ENCODE peak calls at places on chromosomes 1 and 21, in nine cellular contexts. One of them, this sample, is unnamed.

GRCh38 chr1:203475012-203475981 is at the start of gene PRELP:
- DNase-seq in Calu3: no peak
- DNase-seq in uterus: peak
- DNase-seq in CD8-positive, alpha-beta T cell: no peak
- DNase-seq in GM20000: no peak
- DNase-seq in foreskin fibroblast: no peak
- DNase-seq in keratinocyte: peak
- DNase-seq in psoas muscle: peak
- DNase-seq in ovary: peak
- DNase-seq in this sample: no peak

GRCh38 chr1:205293350-205294074 is 28.0 kb downstream of the NUAK2 start:
- DNase-seq in foreskin fibroblast: no peak
- DNase-seq in ovary: no peak
- DNase-seq in Calu3: no peak
- DNase-seq in GM20000: no peak
- DNase-seq in uterus: no peak
- DNase-seq in keratinocyte: no peak
- DNase-seq in psoas muscle: no peak
- DNase-seq in CD8-positive, alpha-beta T cell: no peak
- DNase-seq in this sample: no peak

GRCh38 chr1:202058001-202058908 is 47.9 kb downstream of the ELF3 start:
- DNase-seq in Calu3: peak
- DNase-seq in keratinocyte: no peak
- DNase-seq in ovary: no peak
- DNase-seq in GM20000: no peak
- DNase-seq in psoas muscle: no peak
- DNase-seq in CD8-positive, alpha-beta T cell: no peak
- DNase-seq in foreskin fibroblast: no peak
- DNase-seq in uterus: no peak
- DNase-seq in this sample: peak

GRCh38 chr1:22077728-22078127 is 25.2 kb downstream of the CDC42 start:
- DNase-seq in CD8-positive, alpha-beta T cell: no peak
- DNase-seq in uterus: no peak
- DNase-seq in foreskin fibroblast: no peak
- DNase-seq in psoas muscle: no peak
- DNase-seq in GM20000: no peak
- DNase-seq in Calu3: no peak
- DNase-seq in keratinocyte: no peak
- DNase-seq in ovary: no peak
- DNase-seq in this sample: no peak

GRCh38 chr1:28126778-28127430 is 38.5 kb upstream of the EYA3 start:
- DNase-seq in psoas muscle: no peak
- DNase-seq in GM20000: no peak
- DNase-seq in foreskin fibroblast: no peak
- DNase-seq in uterus: no peak
- DNase-seq in Calu3: no peak
- DNase-seq in CD8-positive, alpha-beta T cell: no peak
- DNase-seq in keratinocyte: no peak
- DNase-seq in ovary: no peak
- DNase-seq in this sample: no peak

GRCh38 chr1:245211035-245211749 is 56.4 kb downstream of the KIF26B start:
- DNase-seq in psoas muscle: no peak
- DNase-seq in foreskin fibroblast: no peak
- DNase-seq in ovary: no peak
- DNase-seq in GM20000: no peak
- DNase-seq in uterus: no peak
- DNase-seq in keratinocyte: no peak
- DNase-seq in Calu3: no peak
- DNase-seq in CD8-positive, alpha-beta T cell: no peak
- DNase-seq in this sample: no peak

GRCh38 chr1:226912587-226913176 is 27.4 kb upstream of the COQ8A start:
- DNase-seq in ovary: peak
- DNase-seq in uterus: no peak
- DNase-seq in keratinocyte: no peak
- DNase-seq in Calu3: peak
- DNase-seq in CD8-positive, alpha-beta T cell: peak
- DNase-seq in GM20000: peak
- DNase-seq in foreskin fibroblast: no peak
- DNase-seq in psoas muscle: peak
- DNase-seq in this sample: peak

GRCh38 chr1:154624756-154625643 is 17.0 kb upstream of the ADAR start:
- DNase-seq in uterus: no peak
- DNase-seq in ovary: no peak
- DNase-seq in GM20000: no peak
- DNase-seq in foreskin fibroblast: peak
- DNase-seq in keratinocyte: no peak
- DNase-seq in psoas muscle: no peak
- DNase-seq in CD8-positive, alpha-beta T cell: no peak
- DNase-seq in Calu3: no peak
- DNase-seq in this sample: no peak

GRCh38 chr1:39387452-39387851 is 104.0 kb upstream of the BMP8A start:
- DNase-seq in uterus: no peak
- DNase-seq in psoas muscle: no peak
- DNase-seq in ovary: no peak
- DNase-seq in foreskin fibroblast: peak
- DNase-seq in keratinocyte: no peak
- DNase-seq in Calu3: peak
- DNase-seq in GM20000: no peak
- DNase-seq in CD8-positive, alpha-beta T cell: no peak
- DNase-seq in this sample: no peak

GRCh38 chr1:10424034-10424433 is 6.2 kb upstream of the CENPS start:
- DNase-seq in psoas muscle: peak
- DNase-seq in GM20000: no peak
- DNase-seq in uterus: no peak
- DNase-seq in ovary: peak
- DNase-seq in keratinocyte: no peak
- DNase-seq in CD8-positive, alpha-beta T cell: no peak
- DNase-seq in foreskin fibroblast: peak
- DNase-seq in Calu3: no peak
- DNase-seq in this sample: no peak

GRCh38 chr1:171221665-171222591 is 26.4 kb upstream of the FMO1 start:
- DNase-seq in CD8-positive, alpha-beta T cell: no peak
- DNase-seq in ovary: peak
- DNase-seq in uterus: no peak
- DNase-seq in keratinocyte: no peak
- DNase-seq in GM20000: no peak
- DNase-seq in foreskin fibroblast: no peak
- DNase-seq in Calu3: no peak
- DNase-seq in psoas muscle: no peak
- DNase-seq in this sample: no peak

GRCh38 chr1:51433269-51433971 is 85.6 kb downstream of the EPS15 start:
- DNase-seq in foreskin fibroblast: no peak
- DNase-seq in GM20000: no peak
- DNase-seq in ovary: no peak
- DNase-seq in uterus: no peak
- DNase-seq in CD8-positive, alpha-beta T cell: no peak
- DNase-seq in Calu3: no peak
- DNase-seq in keratinocyte: no peak
- DNase-seq in psoas muscle: no peak
- DNase-seq in this sample: no peak

GRCh38 chr1:16235347-16235746 is 1.6 kb downstream of the CPLANE2 start:
- DNase-seq in ovary: no peak
- DNase-seq in psoas muscle: no peak
- DNase-seq in uterus: no peak
- DNase-seq in foreskin fibroblast: no peak
- DNase-seq in keratinocyte: no peak
- DNase-seq in CD8-positive, alpha-beta T cell: no peak
- DNase-seq in Calu3: no peak
- DNase-seq in GM20000: no peak
- DNase-seq in this sample: no peak

DNA sequence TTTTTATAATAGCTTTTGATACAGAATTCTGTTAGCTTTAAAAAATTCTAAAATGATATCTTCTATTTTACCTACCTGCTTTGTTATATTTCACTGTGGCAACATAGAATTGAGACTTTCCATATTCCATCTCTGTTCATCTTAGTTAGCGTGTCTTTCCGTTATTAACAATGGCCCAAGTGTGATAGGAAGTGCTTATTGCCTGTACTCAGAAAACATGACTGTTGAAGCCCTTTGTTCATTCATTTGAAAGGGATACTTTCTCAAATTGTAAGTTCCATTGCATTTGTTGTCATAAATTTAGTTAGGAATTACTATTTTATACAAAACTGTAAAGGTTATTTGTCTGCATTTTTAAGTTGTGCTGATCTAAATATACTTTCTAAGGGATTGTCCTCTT is 73.1 kb downstream of the LAMC1 start:
- DNase-seq in psoas muscle: no peak
- DNase-seq in keratinocyte: no peak
- DNase-seq in Calu3: no peak
- DNase-seq in foreskin fibroblast: no peak
- DNase-seq in uterus: no peak
- DNase-seq in ovary: no peak
- DNase-seq in CD8-positive, alpha-beta T cell: no peak
- DNase-seq in GM20000: no peak
- DNase-seq in this sample: no peak
- TF ChIP-seq CTCF in psoas muscle: no peak
- TF ChIP-seq CTCF in keratinocyte: no peak
- TF ChIP-seq CTCF in Calu3: no peak
- TF ChIP-seq CTCF in foreskin fibroblast: no peak
- TF ChIP-seq CTCF in uterus: no peak
- TF ChIP-seq CTCF in ovary: no peak
- TF ChIP-seq CTCF in CD8-positive, alpha-beta T cell: no peak
- TF ChIP-seq CTCF in GM20000: no peak
- TF ChIP-seq CTCF in this sample: no peak

DNA sequence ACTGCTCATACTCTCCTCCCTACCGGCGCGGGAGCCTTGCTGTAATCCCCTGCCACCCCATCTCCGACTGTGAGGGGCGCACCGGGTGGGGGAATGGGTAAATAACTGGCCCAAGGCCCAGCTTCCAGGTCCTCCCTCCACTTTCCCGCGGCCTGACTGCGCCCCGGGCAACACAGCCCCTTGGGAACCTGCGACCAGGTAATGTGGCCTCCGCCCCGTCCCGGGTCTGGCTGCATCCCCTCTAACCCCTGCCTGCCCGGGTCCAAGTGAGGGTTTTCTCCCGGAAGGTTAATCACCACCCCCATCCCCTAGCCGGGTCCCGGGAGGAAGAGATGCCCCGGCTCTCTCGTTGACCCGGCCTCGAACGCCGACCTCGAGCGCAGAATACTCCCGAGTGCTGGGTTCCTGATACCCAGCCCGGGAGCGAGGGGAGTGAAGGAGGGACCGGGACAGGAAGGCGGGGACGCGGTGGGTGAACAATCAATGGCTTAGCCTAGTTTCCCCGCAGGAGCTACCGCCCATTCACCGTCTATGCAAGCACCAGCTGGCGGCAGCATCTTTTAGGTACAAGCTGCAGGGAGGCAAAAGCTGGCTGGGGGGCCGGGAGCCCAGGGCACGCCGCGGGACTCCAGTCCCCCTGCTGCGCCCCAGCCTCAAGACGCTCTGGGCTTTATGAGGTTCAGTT is 5.9 kb upstream of the LHX9 start:
- DNase-seq in keratinocyte: no peak
- DNase-seq in uterus: no peak
- DNase-seq in Calu3: peak
- DNase-seq in CD8-positive, alpha-beta T cell: no peak
- DNase-seq in psoas muscle: peak
- DNase-seq in ovary: no peak
- DNase-seq in foreskin fibroblast: no peak
- DNase-seq in GM20000: peak
- DNase-seq in this sample: peak
- TF ChIP-seq CTCF in keratinocyte: no peak
- TF ChIP-seq CTCF in uterus: no peak
- TF ChIP-seq CTCF in Calu3: no peak
- TF ChIP-seq CTCF in CD8-positive, alpha-beta T cell: no peak
- TF ChIP-seq CTCF in psoas muscle: no peak
- TF ChIP-seq CTCF in ovary: no peak
- TF ChIP-seq CTCF in foreskin fibroblast: no peak
- TF ChIP-seq CTCF in GM20000: no peak
- TF ChIP-seq CTCF in this sample: no peak

GRCh38 chr21:44761011-44761729 is 40.5 kb downstream of the UBE2G2 start:
- DNase-seq in Calu3: peak
- DNase-seq in foreskin fibroblast: no peak
- DNase-seq in ovary: no peak
- DNase-seq in psoas muscle: no peak
- DNase-seq in uterus: no peak
- DNase-seq in keratinocyte: no peak
- DNase-seq in CD8-positive, alpha-beta T cell: no peak
- DNase-seq in GM20000: no peak
- DNase-seq in this sample: peak
- TF ChIP-seq CTCF in Calu3: no peak
- TF ChIP-seq CTCF in foreskin fibroblast: peak
- TF ChIP-seq CTCF in ovary: no peak
- TF ChIP-seq CTCF in psoas muscle: no peak
- TF ChIP-seq CTCF in uterus: no peak
- TF ChIP-seq CTCF in keratinocyte: no peak
- TF ChIP-seq CTCF in CD8-positive, alpha-beta T cell: peak
- TF ChIP-seq CTCF in GM20000: no peak
- TF ChIP-seq CTCF in this sample: no peak

GRCh38 chr21:33769057-33769456 is 126.8 kb downstream of the ITSN1 start:
- DNase-seq in psoas muscle: no peak
- DNase-seq in CD8-positive, alpha-beta T cell: no peak
- DNase-seq in keratinocyte: no peak
- DNase-seq in ovary: no peak
- DNase-seq in Calu3: no peak
- DNase-seq in foreskin fibroblast: no peak
- DNase-seq in uterus: no peak
- DNase-seq in GM20000: no peak
- DNase-seq in this sample: no peak

GRCh38 chr21:33771976-33772375 is 129.7 kb downstream of the ITSN1 start:
- DNase-seq in uterus: no peak
- DNase-seq in CD8-positive, alpha-beta T cell: no peak
- DNase-seq in ovary: no peak
- DNase-seq in GM20000: no peak
- DNase-seq in keratinocyte: no peak
- DNase-seq in psoas muscle: no peak
- DNase-seq in Calu3: no peak
- DNase-seq in foreskin fibroblast: no peak
- DNase-seq in this sample: no peak

GRCh38 chr21:33767236-33767635 is 124.9 kb downstream of the ITSN1 start:
- DNase-seq in psoas muscle: no peak
- DNase-seq in uterus: no peak
- DNase-seq in foreskin fibroblast: peak
- DNase-seq in Calu3: no peak
- DNase-seq in CD8-positive, alpha-beta T cell: no peak
- DNase-seq in GM20000: no peak
- DNase-seq in ovary: no peak
- DNase-seq in keratinocyte: no peak
- DNase-seq in this sample: no peak

GRCh38 chr21:33770542-33770941 is 128.2 kb downstream of the ITSN1 start:
- DNase-seq in foreskin fibroblast: no peak
- DNase-seq in CD8-positive, alpha-beta T cell: no peak
- DNase-seq in Calu3: no peak
- DNase-seq in psoas muscle: no peak
- DNase-seq in ovary: no peak
- DNase-seq in GM20000: no peak
- DNase-seq in keratinocyte: no peak
- DNase-seq in uterus: no peak
- DNase-seq in this sample: no peak

DNA sequence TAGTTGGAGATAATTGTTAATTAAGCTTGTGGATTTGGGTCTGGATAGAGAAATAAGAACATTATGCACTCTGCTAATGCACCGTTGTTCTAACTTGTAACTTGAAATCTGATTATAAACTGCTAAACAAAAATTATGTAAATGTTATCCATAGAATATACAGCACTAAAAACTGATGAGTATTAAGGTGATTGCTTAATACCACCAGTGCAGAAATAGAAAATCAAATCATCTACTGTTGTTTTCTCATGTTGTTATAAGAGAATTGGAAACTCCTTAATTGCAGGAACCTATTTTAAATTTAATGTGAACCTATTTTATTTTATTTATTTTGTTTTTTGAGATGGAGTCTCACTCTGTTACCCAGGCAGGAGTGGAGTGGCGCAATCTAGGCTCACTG is 125.7 kb downstream of the ITSN1 start:
- DNase-seq in ovary: no peak
- DNase-seq in psoas muscle: no peak
- DNase-seq in uterus: no peak
- DNase-seq in Calu3: no peak
- DNase-seq in GM20000: no peak
- DNase-seq in CD8-positive, alpha-beta T cell: no peak
- DNase-seq in keratinocyte: no peak
- DNase-seq in foreskin fibroblast: no peak
- DNase-seq in this sample: no peak
- TF ChIP-seq CTCF in ovary: no peak
- TF ChIP-seq CTCF in psoas muscle: no peak
- TF ChIP-seq CTCF in uterus: no peak
- TF ChIP-seq CTCF in Calu3: no peak
- TF ChIP-seq CTCF in GM20000: no peak
- TF ChIP-seq CTCF in CD8-positive, alpha-beta T cell: no peak
- TF ChIP-seq CTCF in keratinocyte: no peak
- TF ChIP-seq CTCF in foreskin fibroblast: no peak
- TF ChIP-seq CTCF in this sample: no peak